ENCODE peak calls at places on chromosomes 3 and 15, in four cellular contexts. B is K562, R is HCT116, E is HepG2. Y is an unnamed sample.

GRCh38 chr3:115111632-115112031 is 35.5 kb downstream of the ZBTB20 start:
- DNase-seq in B (no peak), R (no peak), E (no peak), Y (no peak)

GRCh38 chr3:58507356-58508062 is 15.6 kb downstream of the KCTD6 start:
- DNase-seq in B (no peak), R (no peak), E (no peak), Y (no peak)

GRCh38 chr3:85210540-85210939 is 251.8 kb downstream of the CADM2 start:
- DNase-seq in B (no peak), R (no peak), E (no peak), Y (no peak)

GRCh38 chr3:525415-525814 is 328.9 kb downstream of the CHL1 start:
- DNase-seq in B (no peak), R (no peak), E (no peak), Y (no peak)

GRCh38 chr15:42273900-42274692 is 863 bp upstream of the TMEM87A start:
- DNase-seq in B (peak), R (no peak), E (peak), Y (no peak)

GRCh38 chr3:190288836-190289235 is 33.4 kb downstream of the CLDN1 start:
- DNase-seq in B (no peak), R (no peak), E (no peak), Y (no peak)

GRCh38 chr15:39472661-39473657 is 107.9 kb upstream of the THBS1 start:
- DNase-seq in B (no peak), R (no peak), E (no peak), Y (no peak)

GRCh38 chr3:111246967-111247760 is 175.5 kb downstream of the NECTIN3 start:
- DNase-seq in B (no peak), R (no peak), E (peak), Y (no peak)

GRCh38 chr3:155938409-155938808 is 68.0 kb downstream of the GMPS start:
- DNase-seq in B (no peak), R (no peak), E (no peak), Y (no peak)

GRCh38 chr15:39947401-39948197 is 13.7 kb downstream of the EIF2AK4 start:
- DNase-seq in B (no peak), R (no peak), E (no peak), Y (no peak)

GRCh38 chr3:187858086-187858485 is 112.8 kb upstream of the BCL6 start:
- DNase-seq in B (no peak), R (no peak), E (no peak), Y (no peak)

GRCh38 chr3:36650271-36650671 is 114.1 kb downstream of the DCLK3 start:
- DNase-seq in B (no peak), R (no peak), E (no peak), Y (no peak)

GRCh38 chr3:184785106-184785505 is 26.9 kb upstream of the VPS8 start:
- DNase-seq in B (no peak), R (no peak), E (no peak), Y (no peak)

GRCh38 chr3:11088066-11088465 is 66.2 kb upstream of the HRH1 start:
- DNase-seq in B (no peak), R (no peak), E (no peak), Y (no peak)

GRCh38 chr15:84023636-84024035 is 211.9 kb upstream of the GOLGA6L4 start:
- DNase-seq in B (peak), R (peak), E (peak), Y (no peak)

GRCh38 chr15:79779739-79780138 is 117.1 kb downstream of the MTHFS start:
- DNase-seq in B (no peak), R (no peak), E (no peak), Y (no peak)

GRCh38 chr15:96353378-96353930 is 23.0 kb downstream of the NR2F2 start:
- DNase-seq in B (no peak), R (no peak), E (no peak), Y (no peak)
- H3K4me3 ChIP-seq in B (no peak), R (no peak), E (no peak), Y (peak)

GRCh38 chr3:13055634-13056033 is 17.6 kb downstream of the IQSEC1 start:
- DNase-seq in B (no peak), R (no peak), E (no peak), Y (no peak)
- TF ChIP-seq TCF7L2 in B (no peak), R (no peak), E (no peak), Y (no peak)

GRCh38 chr15:74958320-74958907 is 1.8 kb upstream of the RPP25 start:
- DNase-seq in B (peak), R (no peak), E (peak), Y (no peak)
- TF ChIP-seq CTCF in B (no peak), R (peak), E (peak), Y (no peak)

GRCh38 chr3:147389265-147390175 is 16.8 kb downstream of the ZIC4 start:
- DNase-seq in B (no peak), R (no peak), E (no peak), Y (no peak)

GRCh38 chr3:147393261-147393964 is 12.9 kb downstream of the ZIC4 start:
- DNase-seq in B (peak), R (no peak), E (no peak), Y (no peak)

GRCh38 chr3:147392083-147392916 is 14.0 kb downstream of the ZIC4 start:
- DNase-seq in B (no peak), R (no peak), E (no peak), Y (no peak)

GRCh38 chr3:147390589-147391569 is 15.5 kb downstream of the ZIC4 start:
- DNase-seq in B (no peak), R (no peak), E (no peak), Y (no peak)

GRCh38 chr3:147391726-147392082 is 14.6 kb downstream of the ZIC4 start:
- DNase-seq in B (no peak), R (no peak), E (no peak), Y (no peak)
- H3K4me3 ChIP-seq in B (no peak), R (no peak), E (no peak), Y (peak)

DNA sequence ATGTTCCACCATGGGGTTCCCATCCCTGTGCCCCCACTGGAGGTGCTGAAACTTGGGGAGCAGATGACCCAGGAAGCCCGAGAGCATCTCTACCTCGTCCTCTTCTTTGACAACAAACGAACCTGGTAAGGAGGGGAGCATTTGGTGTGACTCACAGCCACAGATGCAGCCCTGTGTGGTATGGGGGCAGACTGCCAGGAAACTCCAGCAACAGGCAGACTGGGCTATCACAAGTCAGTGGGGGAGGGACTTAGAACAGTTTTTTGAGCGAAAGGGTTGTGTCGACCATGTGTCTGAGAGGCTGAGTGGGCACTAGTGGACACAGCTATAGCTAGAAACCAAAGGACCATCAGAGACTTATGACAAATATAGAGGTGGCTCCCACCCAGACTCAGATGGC is 3.4 kb upstream of the OGG1 start:
- DNase-seq in B (no peak), R (no peak), E (no peak), Y (no peak)
- TF ChIP-seq TCF7L2 in B (no peak), R (no peak), E (no peak), Y (no peak)

Y was measured in Panc1.